ENCODE peak calls at places on chromosomes 2 and 18, in seven cellular contexts. N is fibroblast of mammary gland, H is nephron progenitor cell, W is B cell, L is endothelial cell, D is HL-60, C is kidney. Z is an unnamed sample.

GRCh38 chr2:195535911-195536522 is 121.0 kb upstream of the SLC39A10 start:
- DNase-seq in N (no peak), H (no peak), W (peak), L (no peak), D (peak), C (no peak), Z (no peak)

GRCh38 chr2:23801396-23801795 is 125.5 kb downstream of the ATAD2B start:
- DNase-seq in N (peak), H (no peak), W (no peak), L (no peak), D (peak), C (no peak), Z (no peak)

GRCh38 chr2:173647681-173648350 is 293.1 kb downstream of the CDCA7 start:
- DNase-seq in N (peak), H (no peak), W (no peak), L (no peak), D (no peak), C (no peak), Z (no peak)

GRCh38 chr2:237222178-237222577 is 136.5 kb downstream of the COPS8 start:
- DNase-seq in N (peak), H (no peak), W (no peak), L (no peak), D (no peak), C (no peak), Z (no peak)

GRCh38 chr2:109331864-109332848 is 203.2 kb downstream of the SH3RF3 start:
- DNase-seq in N (peak), H (peak), W (no peak), L (peak), D (peak), C (peak), Z (no peak)

GRCh38 chr18:32259553-32259952 is 69.7 kb downstream of the MEP1B start:
- DNase-seq in N (no peak), H (no peak), W (no peak), L (no peak), D (no peak), C (no peak), Z (no peak)

GRCh38 chr2:200408428-200409311 is 101.2 kb downstream of the KCTD18 start:
- DNase-seq in N (peak), H (peak), W (no peak), L (no peak), D (no peak), C (peak), Z (no peak)

GRCh38 chr2:51028829-51029228 is 3.1 kb downstream of the NRXN1 start:
- DNase-seq in N (no peak), H (no peak), W (no peak), L (no peak), D (peak), C (no peak), Z (no peak)

GRCh38 chr2:54208364-54209240 is 47.4 kb downstream of the TSPYL6 start:
- DNase-seq in N (peak), H (no peak), W (no peak), L (no peak), D (no peak), C (no peak), Z (no peak)

GRCh38 chr18:80200932-80201672 is 46.2 kb downstream of the PARD6G start:
- DNase-seq in N (no peak), H (no peak), W (no peak), L (no peak), D (no peak), C (no peak), Z (no peak)

GRCh38 chr2:196259507-196260481 is 88.4 kb upstream of the STK17B start:
- DNase-seq in N (peak), H (no peak), W (no peak), L (no peak), D (no peak), C (no peak), Z (no peak)

GRCh38 chr2:18057657-18058056 is 179.2 kb downstream of the KCNS3 start:
- DNase-seq in N (no peak), H (no peak), W (no peak), L (no peak), D (no peak), C (no peak), Z (no peak)

GRCh38 chr2:27765621-27766286 is 5.8 kb upstream of the MRPL33 start:
- DNase-seq in N (peak), H (no peak), W (peak), L (peak), D (no peak), C (peak), Z (no peak)

GRCh38 chr2:138814123-138814883 is 34.1 kb upstream of the NXPH2 start:
- DNase-seq in N (peak), H (no peak), W (no peak), L (no peak), D (peak), C (no peak), Z (no peak)

GRCh38 chr2:46119453-46119852 is 177.8 kb upstream of the EPAS1 start:
- DNase-seq in N (peak), H (no peak), W (no peak), L (no peak), D (no peak), C (no peak), Z (no peak)

GRCh38 chr2:28523873-28524272 is 28.0 kb downstream of the PLB1 start:
- DNase-seq in N (no peak), H (no peak), W (no peak), L (no peak), D (no peak), C (no peak), Z (no peak)

GRCh38 chr18:3264362-3264761 is 2.4 kb downstream of the MYL12B start:
- DNase-seq in N (peak), H (no peak), W (no peak), L (no peak), D (no peak), C (no peak), Z (no peak)

GRCh38 chr2:204505488-204505887 is 39.8 kb upstream of the PARD3B start:
- DNase-seq in N (no peak), H (no peak), W (no peak), L (no peak), D (no peak), C (no peak), Z (no peak)

GRCh38 chr2:8987413-8987812 is 16.1 kb downstream of the MBOAT2 start:
- DNase-seq in N (peak), H (no peak), W (no peak), L (no peak), D (no peak), C (no peak), Z (no peak)

GRCh38 chr2:27724191-27724590 is 47.3 kb upstream of the MRPL33 start:
- DNase-seq in N (no peak), H (no peak), W (no peak), L (no peak), D (no peak), C (no peak), Z (no peak)

GRCh38 chr2:113406114-113406513 is 31.4 kb upstream of the ZNG1B start:
- DNase-seq in N (no peak), H (peak), W (peak), L (no peak), D (no peak), C (peak), Z (peak)

GRCh38 chr18:37270046-37270665 is 295.4 kb downstream of the CELF4 start:
- DNase-seq in N (peak), H (peak), W (no peak), L (peak), D (peak), C (no peak), Z (peak)

GRCh38 chr2:107698861-107699260 is 127.8 kb upstream of the RGPD4 start:
- DNase-seq in N (no peak), H (no peak), W (no peak), L (no peak), D (no peak), C (no peak), Z (no peak)

GRCh38 chr2:201357216-201357615 is at the start of gene FLACC1:
- DNase-seq in N (peak), H (peak), W (no peak), L (no peak), D (no peak), C (no peak), Z (no peak)

GRCh38 chr2:81600088-81600487 is 1295.5 kb upstream of the LRRTM1 start:
- DNase-seq in N (no peak), H (no peak), W (no peak), L (no peak), D (no peak), C (no peak), Z (no peak)

GRCh38 chr18:11005528-11005927 is 143.8 kb downstream of the PIEZO2 start:
- DNase-seq in N (peak), H (no peak), W (no peak), L (no peak), D (no peak), C (no peak), Z (no peak)

GRCh38 chr2:65228249-65228750 is 669 bp downstream of the ACTR2 start:
- DNase-seq in N (peak), H (peak), W (peak), L (no peak), D (peak), C (no peak), Z (no peak)

GRCh38 chr2:150911766-150912280 is 349.8 kb downstream of the RBM43 start:
- DNase-seq in N (peak), H (no peak), W (no peak), L (no peak), D (peak), C (peak), Z (no peak)

GRCh38 chr18:427005-427404 is 73.5 kb downstream of the COLEC12 start:
- DNase-seq in N (peak), H (no peak), W (no peak), L (no peak), D (no peak), C (no peak), Z (no peak)

GRCh38 chr18:40813116-40813515 is 1141.9 kb upstream of the PIK3C3 start:
- DNase-seq in N (peak), H (no peak), W (no peak), L (no peak), D (no peak), C (no peak), Z (no peak)

GRCh38 chr2:68564426-68564825 is 79.0 kb upstream of the PROKR1 start:
- DNase-seq in N (no peak), H (no peak), W (no peak), L (no peak), D (no peak), C (no peak), Z (no peak)

GRCh38 chr18:36643016-36643415 is 185.8 kb downstream of the TPGS2 start:
- DNase-seq in N (no peak), H (no peak), W (no peak), L (no peak), D (no peak), C (no peak), Z (no peak)

DNA sequence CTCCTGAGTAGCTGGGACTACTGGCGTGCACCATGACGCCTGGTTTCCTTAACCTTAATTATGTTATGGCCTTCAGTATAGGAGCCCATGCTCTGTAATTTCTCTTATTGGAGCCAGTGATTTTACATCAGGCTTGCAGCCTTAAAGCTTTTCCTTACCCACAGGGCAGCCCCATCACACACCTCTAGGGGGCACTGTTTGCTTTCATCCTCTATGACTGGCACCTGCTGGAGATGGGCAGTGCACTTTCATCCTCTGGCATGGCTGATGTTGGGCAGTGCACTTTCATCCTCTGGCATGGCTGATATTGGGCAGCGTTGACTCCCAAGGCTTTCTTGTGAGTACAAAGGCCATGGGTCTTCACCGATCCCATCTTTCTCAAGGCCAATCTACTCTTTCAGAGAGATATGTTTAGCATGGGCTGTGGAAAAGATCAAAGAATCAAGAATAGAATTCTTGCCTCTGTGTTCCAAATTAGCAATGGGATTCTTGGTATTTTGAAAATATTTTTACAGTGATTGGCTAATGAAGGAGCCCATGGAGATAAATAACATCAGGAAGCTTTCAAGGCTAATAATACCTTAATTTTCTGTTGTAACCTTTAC is 80.7 kb upstream of the MEX3C start:
- DNase-seq in N (peak), H (peak), W (no peak), L (peak), D (peak), C (no peak), Z (peak)
- TF ChIP-seq CTCF in N (peak), H (peak), W (peak), L (peak), D (peak), C (peak), Z (peak)

DNA sequence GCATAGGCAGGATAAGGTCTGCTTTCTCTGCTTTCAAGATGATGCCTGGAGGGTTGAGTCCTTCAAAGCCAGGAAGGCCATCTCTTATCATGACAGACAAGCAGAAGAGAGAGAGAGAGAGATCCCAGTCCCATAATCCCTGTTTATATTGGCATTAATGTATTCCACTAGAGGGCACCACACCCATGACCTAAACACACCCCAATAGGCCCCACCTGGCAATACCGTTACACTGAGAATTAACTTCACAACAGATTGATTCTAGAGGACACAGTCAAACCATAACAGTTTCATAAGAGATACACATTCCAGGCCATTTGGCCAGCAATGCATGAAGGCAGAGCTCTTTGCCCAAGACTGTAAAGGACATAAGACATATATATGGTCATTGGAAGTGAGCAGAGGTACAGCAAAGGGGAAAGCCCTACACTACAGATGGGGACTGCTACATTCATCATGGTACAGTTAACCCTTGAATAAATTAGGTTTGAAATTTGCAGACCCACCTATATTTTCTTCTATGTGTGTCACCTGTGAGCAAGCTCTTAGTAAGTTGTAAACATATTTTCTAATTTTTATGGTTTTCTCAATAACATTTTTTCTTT is 1516.1 kb downstream of the RPIA start:
- DNase-seq in N (peak), H (no peak), W (peak), L (no peak), D (peak), C (no peak), Z (no peak)
- TF ChIP-seq CTCF in N (peak), H (no peak), W (peak), L (no peak), D (no peak), C (peak), Z (no peak)

GRCh38 chr2:48725696-48726494 is 29.6 kb downstream of the LHCGR start:
- DNase-seq in N (no peak), H (no peak), W (no peak), L (no peak), D (no peak), C (no peak), Z (no peak)
- TF ChIP-seq CTCF in N (no peak), H (no peak), W (no peak), L (no peak), D (no peak), C (no peak), Z (no peak)

GRCh38 chr2:38698604-38699003 is 32.7 kb downstream of the GALM start:
- DNase-seq in N (no peak), H (no peak), W (no peak), L (no peak), D (no peak), C (no peak), Z (no peak)
- TF ChIP-seq CTCF in N (no peak), H (no peak), W (no peak), L (no peak), D (no peak), C (no peak), Z (no peak)

GRCh38 chr2:62321890-62322289 is 126.0 kb downstream of the B3GNT2 start:
- DNase-seq in N (no peak), H (no peak), W (no peak), L (no peak), D (no peak), C (no peak), Z (no peak)
- TF ChIP-seq CTCF in N (no peak), H (no peak), W (no peak), L (no peak), D (no peak), C (no peak), Z (no peak)